ENCODE peak calls at places on chromosomes 7 and 10, in five cellular contexts. One of them, this sample, is unnamed.

GRCh38 chr7:158740013-158740656 is 35.5 kb upstream of the NCAPG2 start:
- DNase-seq in brain microvascular endothelial cell: peak
- DNase-seq in fibroblast of pulmonary artery: peak
- DNase-seq in upper lobe of right lung: no peak
- DNase-seq in thyroid gland: no peak
- DNase-seq in this sample: no peak

GRCh38 chr7:2255145-2256139 is 13.4 kb downstream of the NUDT1 start:
- DNase-seq in brain microvascular endothelial cell: no peak
- DNase-seq in fibroblast of pulmonary artery: no peak
- DNase-seq in upper lobe of right lung: no peak
- DNase-seq in thyroid gland: no peak
- DNase-seq in this sample: no peak

GRCh38 chr10:76632158-76633051 is 1005.2 kb downstream of the KCNMA1 start:
- DNase-seq in brain microvascular endothelial cell: no peak
- DNase-seq in fibroblast of pulmonary artery: peak
- DNase-seq in upper lobe of right lung: no peak
- DNase-seq in thyroid gland: peak
- DNase-seq in this sample: no peak

GRCh38 chr10:114874827-114875541 is 53.4 kb downstream of the FHIP2A start:
- DNase-seq in brain microvascular endothelial cell: peak
- DNase-seq in fibroblast of pulmonary artery: peak
- DNase-seq in upper lobe of right lung: no peak
- DNase-seq in thyroid gland: no peak
- DNase-seq in this sample: peak

GRCh38 chr10:79411546-79412495 is 33.6 kb downstream of the ZCCHC24 start:
- DNase-seq in brain microvascular endothelial cell: no peak
- DNase-seq in fibroblast of pulmonary artery: no peak
- DNase-seq in upper lobe of right lung: no peak
- DNase-seq in thyroid gland: no peak
- DNase-seq in this sample: no peak

GRCh38 chr10:46301056-46301645 is 14.4 kb downstream of the ANTXRL start:
- DNase-seq in brain microvascular endothelial cell: no peak
- DNase-seq in fibroblast of pulmonary artery: no peak
- DNase-seq in upper lobe of right lung: no peak
- DNase-seq in thyroid gland: no peak
- DNase-seq in this sample: no peak

GRCh38 chr7:71521506-71521905 is 389.6 kb downstream of the GALNT17 start:
- DNase-seq in brain microvascular endothelial cell: no peak
- DNase-seq in fibroblast of pulmonary artery: no peak
- DNase-seq in upper lobe of right lung: no peak
- DNase-seq in thyroid gland: no peak
- DNase-seq in this sample: no peak

GRCh38 chr10:12484945-12485805 is 135.8 kb downstream of the CAMK1D start:
- DNase-seq in brain microvascular endothelial cell: peak
- DNase-seq in fibroblast of pulmonary artery: no peak
- DNase-seq in upper lobe of right lung: no peak
- DNase-seq in thyroid gland: peak
- DNase-seq in this sample: peak

GRCh38 chr10:84395581-84395980 is 67.2 kb downstream of the CCSER2 start:
- DNase-seq in brain microvascular endothelial cell: peak
- DNase-seq in fibroblast of pulmonary artery: peak
- DNase-seq in upper lobe of right lung: no peak
- DNase-seq in thyroid gland: no peak
- DNase-seq in this sample: no peak

GRCh38 chr10:112917676-112918075 is 32.4 kb upstream of the TCF7L2 start:
- DNase-seq in brain microvascular endothelial cell: no peak
- DNase-seq in fibroblast of pulmonary artery: no peak
- DNase-seq in upper lobe of right lung: no peak
- DNase-seq in thyroid gland: no peak
- DNase-seq in this sample: no peak

GRCh38 chr7:1679966-1680730 is 10.1 kb downstream of the ELFN1 start:
- DNase-seq in brain microvascular endothelial cell: no peak
- DNase-seq in fibroblast of pulmonary artery: no peak
- DNase-seq in upper lobe of right lung: no peak
- DNase-seq in thyroid gland: no peak
- DNase-seq in this sample: no peak

GRCh38 chr7:155863721-155864151 is 51.5 kb upstream of the SHH start:
- DNase-seq in brain microvascular endothelial cell: no peak
- DNase-seq in fibroblast of pulmonary artery: no peak
- DNase-seq in upper lobe of right lung: no peak
- DNase-seq in thyroid gland: no peak
- DNase-seq in this sample: no peak

GRCh38 chr7:47804767-47805545 is 143.3 kb downstream of the PKD1L1 start:
- DNase-seq in brain microvascular endothelial cell: no peak
- DNase-seq in fibroblast of pulmonary artery: no peak
- DNase-seq in upper lobe of right lung: no peak
- DNase-seq in thyroid gland: no peak
- DNase-seq in this sample: no peak

GRCh38 chr7:21304836-21305235 is 123.0 kb upstream of the SP4 start:
- DNase-seq in brain microvascular endothelial cell: no peak
- DNase-seq in fibroblast of pulmonary artery: no peak
- DNase-seq in upper lobe of right lung: no peak
- DNase-seq in thyroid gland: no peak
- DNase-seq in this sample: no peak

GRCh38 chr7:21299766-21300165 is 128.1 kb upstream of the SP4 start:
- DNase-seq in brain microvascular endothelial cell: no peak
- DNase-seq in fibroblast of pulmonary artery: no peak
- DNase-seq in upper lobe of right lung: no peak
- DNase-seq in thyroid gland: no peak
- DNase-seq in this sample: no peak

GRCh38 chr7:21305455-21306235 is 122.2 kb upstream of the SP4 start:
- DNase-seq in brain microvascular endothelial cell: no peak
- DNase-seq in fibroblast of pulmonary artery: no peak
- DNase-seq in upper lobe of right lung: no peak
- DNase-seq in thyroid gland: no peak
- DNase-seq in this sample: no peak

DNA sequence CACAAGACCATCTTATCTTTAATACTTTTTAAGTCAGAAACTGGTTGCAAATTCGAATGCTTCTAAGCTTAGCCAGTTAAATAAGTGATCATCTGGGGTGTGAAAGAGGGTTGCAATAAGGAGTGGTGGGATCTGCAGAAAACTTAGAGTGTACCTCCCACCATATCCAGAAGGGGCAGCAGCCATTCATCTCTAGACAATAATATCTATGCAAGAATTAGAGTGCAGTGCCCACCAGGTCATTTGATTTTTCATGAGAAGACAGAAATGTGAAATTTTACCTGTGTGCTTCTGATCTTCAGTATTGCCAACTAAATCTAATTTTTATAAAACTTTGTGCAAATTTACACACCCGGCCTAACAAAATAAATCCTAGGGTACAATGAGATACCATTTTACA is 127.2 kb upstream of the SP4 start:
- DNase-seq in brain microvascular endothelial cell: no peak
- DNase-seq in fibroblast of pulmonary artery: no peak
- DNase-seq in upper lobe of right lung: no peak
- DNase-seq in thyroid gland: no peak
- DNase-seq in this sample: no peak
- TF ChIP-seq CTCF in brain microvascular endothelial cell: peak
- TF ChIP-seq CTCF in fibroblast of pulmonary artery: peak
- TF ChIP-seq CTCF in upper lobe of right lung: peak
- TF ChIP-seq CTCF in thyroid gland: no peak
- TF ChIP-seq CTCF in this sample: no peak

GRCh38 chr7:149669121-149669818 is 104.1 kb downstream of the ZNF467 start:
- DNase-seq in brain microvascular endothelial cell: no peak
- DNase-seq in fibroblast of pulmonary artery: peak
- DNase-seq in upper lobe of right lung: no peak
- DNase-seq in thyroid gland: no peak
- DNase-seq in this sample: no peak
- TF ChIP-seq CTCF in brain microvascular endothelial cell: peak
- TF ChIP-seq CTCF in fibroblast of pulmonary artery: peak
- TF ChIP-seq CTCF in upper lobe of right lung: peak
- TF ChIP-seq CTCF in thyroid gland: peak
- TF ChIP-seq CTCF in this sample: no peak

GRCh38 chr7:122006687-122007086 is 133.7 kb downstream of the PTPRZ1 start:
- DNase-seq in brain microvascular endothelial cell: no peak
- DNase-seq in fibroblast of pulmonary artery: no peak
- DNase-seq in upper lobe of right lung: no peak
- DNase-seq in thyroid gland: no peak
- DNase-seq in this sample: no peak
- TF ChIP-seq CTCF in brain microvascular endothelial cell: no peak
- TF ChIP-seq CTCF in fibroblast of pulmonary artery: no peak
- TF ChIP-seq CTCF in upper lobe of right lung: no peak
- TF ChIP-seq CTCF in thyroid gland: no peak
- TF ChIP-seq CTCF in this sample: no peak

DNA sequence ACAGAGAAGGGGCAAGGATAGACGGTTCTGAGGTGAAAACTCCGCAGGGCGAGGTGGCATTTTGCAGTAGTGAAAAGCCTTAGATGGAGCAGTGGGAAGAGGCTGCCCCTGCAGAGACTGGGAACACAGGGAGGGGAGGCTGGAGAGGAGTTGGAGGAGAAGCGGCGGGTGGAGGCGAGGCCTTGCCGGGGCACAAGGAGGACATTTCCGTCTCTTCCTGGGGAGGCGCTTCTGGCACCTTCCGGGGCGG is 42.6 kb downstream of the LDB3 start:
- DNase-seq in brain microvascular endothelial cell: no peak
- DNase-seq in fibroblast of pulmonary artery: no peak
- DNase-seq in upper lobe of right lung: no peak
- DNase-seq in thyroid gland: no peak
- DNase-seq in this sample: no peak
- TF ChIP-seq CTCF in brain microvascular endothelial cell: no peak
- TF ChIP-seq CTCF in fibroblast of pulmonary artery: peak
- TF ChIP-seq CTCF in upper lobe of right lung: no peak
- TF ChIP-seq CTCF in thyroid gland: no peak
- TF ChIP-seq CTCF in this sample: no peak

GRCh38 chr10:55629792-55630490 is 731.1 kb downstream of the ZWINT start:
- DNase-seq in brain microvascular endothelial cell: peak
- DNase-seq in fibroblast of pulmonary artery: peak
- DNase-seq in upper lobe of right lung: peak
- DNase-seq in thyroid gland: peak
- DNase-seq in this sample: no peak
- TF ChIP-seq CTCF in brain microvascular endothelial cell: peak
- TF ChIP-seq CTCF in fibroblast of pulmonary artery: peak
- TF ChIP-seq CTCF in upper lobe of right lung: peak
- TF ChIP-seq CTCF in thyroid gland: peak
- TF ChIP-seq CTCF in this sample: peak

GRCh38 chr10:128631801-128632241 is 505.6 kb upstream of the MKI67 start:
- DNase-seq in brain microvascular endothelial cell: peak
- DNase-seq in fibroblast of pulmonary artery: peak
- DNase-seq in upper lobe of right lung: no peak
- DNase-seq in thyroid gland: no peak
- DNase-seq in this sample: peak
- TF ChIP-seq CTCF in brain microvascular endothelial cell: peak
- TF ChIP-seq CTCF in fibroblast of pulmonary artery: peak
- TF ChIP-seq CTCF in upper lobe of right lung: peak
- TF ChIP-seq CTCF in thyroid gland: peak
- TF ChIP-seq CTCF in this sample: peak

DNA sequence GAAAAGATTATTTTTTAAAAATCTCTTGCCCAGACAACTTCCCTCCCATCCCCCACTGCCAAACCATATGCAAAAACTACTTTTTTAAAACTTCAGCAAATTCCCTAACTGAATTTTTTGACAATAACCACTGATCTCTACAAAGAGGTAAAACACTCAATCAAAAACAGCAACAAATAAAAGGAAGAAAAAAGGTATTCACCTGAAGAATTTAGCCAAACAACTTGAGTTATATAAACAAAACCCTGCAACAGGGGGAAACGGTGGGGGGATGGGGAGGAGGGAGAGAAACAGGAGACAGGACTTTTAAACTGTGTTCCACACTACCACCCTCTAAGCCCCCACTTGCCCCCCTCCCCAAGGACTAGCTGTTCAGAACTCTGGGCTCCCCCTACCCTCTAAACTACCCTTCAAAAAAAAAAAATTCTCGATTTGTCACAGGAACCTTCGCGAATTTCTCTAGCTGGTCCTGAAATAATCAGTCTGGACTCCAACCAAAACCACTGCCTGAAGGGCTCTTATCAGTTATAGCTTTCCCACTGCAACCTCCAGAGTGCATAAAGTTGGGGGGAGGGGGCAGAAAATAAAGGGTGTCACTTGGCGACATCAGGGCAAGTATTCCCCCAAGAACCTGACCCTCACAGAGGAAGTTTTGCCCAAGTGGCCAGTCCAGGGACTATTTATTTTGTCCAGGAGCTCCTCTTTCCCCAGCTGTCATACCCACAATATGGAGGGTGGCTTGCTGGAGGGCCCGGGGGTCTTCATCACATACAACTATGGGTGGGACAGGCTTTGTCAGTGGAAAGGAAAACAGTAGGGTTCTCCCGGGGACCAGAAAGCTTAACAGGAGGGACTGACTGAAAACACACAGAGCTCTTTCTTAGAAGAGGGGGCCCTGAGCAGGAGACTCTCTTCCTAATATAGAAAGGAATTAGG is 1.4 kb downstream of the UBE2H start:
- DNase-seq in brain microvascular endothelial cell: peak
- DNase-seq in fibroblast of pulmonary artery: no peak
- DNase-seq in upper lobe of right lung: peak
- DNase-seq in thyroid gland: peak
- DNase-seq in this sample: no peak
- TF ChIP-seq CTCF in brain microvascular endothelial cell: no peak
- TF ChIP-seq CTCF in fibroblast of pulmonary artery: no peak
- TF ChIP-seq CTCF in upper lobe of right lung: no peak
- TF ChIP-seq CTCF in thyroid gland: no peak
- TF ChIP-seq CTCF in this sample: no peak